ENCODE peak calls at places on chromosomes 11 and 22, in four cellular contexts. T is CD8-positive, alpha-beta memory T cell; U is NCI-H345; Q is EL. Z is an unnamed sample.

GRCh38 chr11:44787981-44788380 is 61.2 kb downstream of the TSPAN18 start:
- DNase-seq in U (no peak), T (no peak), Q (no peak), Z (no peak)

GRCh38 chr11:73464347-73464746 is 88.1 kb downstream of the RELT start:
- DNase-seq in T (no peak), Q (no peak), U (no peak), Z (no peak)

GRCh38 chr11:73795925-73796632 is 8.4 kb downstream of the MRPL48 start:
- DNase-seq in U (no peak), Q (no peak), T (no peak), Z (no peak)

GRCh38 chr11:87722756-87723599 is 452.3 kb downstream of the RAB38 start:
- DNase-seq in U (no peak), T (no peak), Q (peak; percentile 43), Z (no peak)

GRCh38 chr11:120281161-120281795 is 41.3 kb downstream of the POU2F3 start:
- DNase-seq in U (no peak), T (no peak), Q (peak; percentile 8), Z (no peak)

GRCh38 chr22:47129902-47130301 is 367.5 kb downstream of the TBC1D22A start:
- DNase-seq in T (no peak), U (no peak), Q (no peak), Z (no peak)

GRCh38 chr11:65414776-65415498 is 7.7 kb upstream of the NEAT1 start:
- DNase-seq in U (no peak), T (no peak), Q (no peak), Z (no peak)

GRCh38 chr11:10483584-10483983 is 28.5 kb downstream of the AMPD3 start:
- DNase-seq in T (no peak), U (no peak), Q (no peak), Z (no peak)

GRCh38 chr22:27472975-27473374 is 328.6 kb downstream of the MN1 start:
- DNase-seq in Q (no peak), T (no peak), U (no peak), Z (no peak)

GRCh38 chr22:30474683-30475424 is 3.0 kb upstream of the SEC14L3 start:
- DNase-seq in U (peak; percentile 55), Q (no peak), T (peak; percentile 37), Z (peak; percentile 18)